ENCODE peak calls at places on chromosomes 4 and X, in seven cellular contexts. One of them, this sample, is unnamed.

GRCh38 chr4:173543266-173543665 is 13.2 kb upstream of the HAND2 start:
- DNase-seq in H9: no peak
- DNase-seq in neuronal stem cell: no peak
- DNase-seq in IMR-90: no peak
- DNase-seq in H1: no peak
- DNase-seq in trophoblast cell: no peak
- DNase-seq in mesenchymal stem cell: no peak
- DNase-seq in this sample: no peak

GRCh38 chr4:8766610-8767009 is 105.0 kb downstream of the HMX1 start:
- DNase-seq in trophoblast cell: no peak
- DNase-seq in IMR-90: no peak
- DNase-seq in mesenchymal stem cell: no peak
- DNase-seq in neuronal stem cell: no peak
- DNase-seq in H1: no peak
- DNase-seq in H9: no peak
- DNase-seq in this sample: no peak

GRCh38 chrX:68536884-68537283 is 38.0 kb downstream of the YIPF6 start:
- DNase-seq in H9: no peak
- DNase-seq in H1: no peak
- DNase-seq in neuronal stem cell: no peak
- DNase-seq in mesenchymal stem cell: no peak
- DNase-seq in trophoblast cell: no peak
- DNase-seq in IMR-90: no peak
- DNase-seq in this sample: no peak

GRCh38 chr4:128868758-128869157 is 59.3 kb downstream of the JADE1 start:
- DNase-seq in H9: no peak
- DNase-seq in IMR-90: no peak
- DNase-seq in neuronal stem cell: no peak
- DNase-seq in mesenchymal stem cell: no peak
- DNase-seq in trophoblast cell: no peak
- DNase-seq in H1: no peak
- DNase-seq in this sample: no peak

GRCh38 chr4:8852118-8852704 is 19.4 kb downstream of the HMX1 start:
- DNase-seq in H9: no peak
- DNase-seq in H1: no peak
- DNase-seq in neuronal stem cell: no peak
- DNase-seq in mesenchymal stem cell: no peak
- DNase-seq in IMR-90: no peak
- DNase-seq in trophoblast cell: no peak
- DNase-seq in this sample: no peak

GRCh38 chr4:26242451-26242850 is 78.4 kb upstream of the RBPJ start:
- DNase-seq in neuronal stem cell: no peak
- DNase-seq in mesenchymal stem cell: no peak
- DNase-seq in IMR-90: peak; percentile 40
- DNase-seq in H9: no peak
- DNase-seq in trophoblast cell: no peak
- DNase-seq in H1: no peak
- DNase-seq in this sample: no peak

GRCh38 chr4:673349-674091 is 556 bp downstream of the ATP5ME start:
- DNase-seq in mesenchymal stem cell: peak; percentile 36
- DNase-seq in H1: no peak
- DNase-seq in H9: no peak
- DNase-seq in IMR-90: no peak
- DNase-seq in trophoblast cell: peak; percentile 15
- DNase-seq in neuronal stem cell: no peak
- DNase-seq in this sample: no peak

GRCh38 chrX:65331371-65331770 is 203.2 kb downstream of the LAS1L start:
- DNase-seq in H9: no peak
- DNase-seq in mesenchymal stem cell: no peak
- DNase-seq in H1: no peak
- DNase-seq in IMR-90: no peak
- DNase-seq in neuronal stem cell: no peak
- DNase-seq in trophoblast cell: no peak
- DNase-seq in this sample: no peak

GRCh38 chr4:85475631-85476233 is 782 bp downstream of the ARHGAP24 start:
- DNase-seq in trophoblast cell: peak; percentile 52
- DNase-seq in H9: no peak
- DNase-seq in neuronal stem cell: peak; percentile 48
- DNase-seq in mesenchymal stem cell: peak; percentile 63
- DNase-seq in IMR-90: no peak
- DNase-seq in H1: no peak
- DNase-seq in this sample: no peak

GRCh38 chr4:132865458-132865857 is 283.6 kb upstream of the PCDH10 start:
- DNase-seq in IMR-90: no peak
- DNase-seq in neuronal stem cell: no peak
- DNase-seq in trophoblast cell: peak; percentile 36
- DNase-seq in H1: no peak
- DNase-seq in mesenchymal stem cell: no peak
- DNase-seq in H9: no peak
- DNase-seq in this sample: no peak

GRCh38 chr4:1211951-1212545 is 36.9 kb downstream of the CTBP1 start:
- DNase-seq in neuronal stem cell: no peak
- DNase-seq in IMR-90: no peak
- DNase-seq in mesenchymal stem cell: no peak
- DNase-seq in H9: no peak
- DNase-seq in trophoblast cell: no peak
- DNase-seq in H1: no peak
- DNase-seq in this sample: no peak

GRCh38 chrX:140764401-140764919 is 54.9 kb downstream of the LINC00632 start:
- DNase-seq in H1: peak; percentile 25
- DNase-seq in mesenchymal stem cell: peak; percentile 79
- DNase-seq in H9: peak; percentile 84
- DNase-seq in neuronal stem cell: no peak
- DNase-seq in IMR-90: peak; percentile 54
- DNase-seq in trophoblast cell: peak; percentile 11
- DNase-seq in this sample: peak; percentile 88

GRCh38 chrX:152817082-152817744 is 13.3 kb downstream of the CETN2 start:
- DNase-seq in IMR-90: peak; percentile 54
- DNase-seq in neuronal stem cell: no peak
- DNase-seq in H9: no peak
- DNase-seq in H1: no peak
- DNase-seq in trophoblast cell: peak; percentile 31
- DNase-seq in mesenchymal stem cell: peak; percentile 37
- DNase-seq in this sample: peak; percentile 24

GRCh38 chrX:47568656-47569295 is 7.8 kb downstream of the ARAF start:
- DNase-seq in trophoblast cell: no peak
- DNase-seq in H1: no peak
- DNase-seq in IMR-90: no peak
- DNase-seq in mesenchymal stem cell: no peak
- DNase-seq in H9: peak; percentile 50
- DNase-seq in neuronal stem cell: no peak
- DNase-seq in this sample: peak; percentile 67

GRCh38 chrX:68995780-68996551 is 167.1 kb downstream of the EFNB1 start:
- DNase-seq in IMR-90: peak; percentile 78
- DNase-seq in H1: no peak
- DNase-seq in mesenchymal stem cell: peak; percentile 12
- DNase-seq in neuronal stem cell: no peak
- DNase-seq in trophoblast cell: no peak
- DNase-seq in H9: peak; percentile 10
- DNase-seq in this sample: no peak

GRCh38 chrX:107448625-107449468 is 605 bp upstream of the FRMPD3 start:
- DNase-seq in trophoblast cell: no peak
- DNase-seq in H9: peak; percentile 81
- DNase-seq in H1: no peak
- DNase-seq in IMR-90: no peak
- DNase-seq in mesenchymal stem cell: no peak
- DNase-seq in neuronal stem cell: peak; percentile 27
- DNase-seq in this sample: peak; percentile 57

GRCh38 chr4:165493359-165493758 is 114.6 kb downstream of the CPE start:
- DNase-seq in IMR-90: peak; percentile 38
- DNase-seq in trophoblast cell: peak; percentile 69
- DNase-seq in neuronal stem cell: peak; percentile 67
- DNase-seq in H1: peak; percentile 74
- DNase-seq in mesenchymal stem cell: peak; percentile 71
- DNase-seq in H9: peak; percentile 91
- DNase-seq in this sample: peak; percentile 96

GRCh38 chr4:39731908-39732307 is 34.0 kb downstream of the UBE2K start:
- DNase-seq in neuronal stem cell: no peak
- DNase-seq in trophoblast cell: no peak
- DNase-seq in IMR-90: no peak
- DNase-seq in mesenchymal stem cell: no peak
- DNase-seq in H9: no peak
- DNase-seq in H1: no peak
- DNase-seq in this sample: no peak

GRCh38 chr4:11106190-11106589 is 322.5 kb downstream of the HS3ST1 start:
- DNase-seq in neuronal stem cell: no peak
- DNase-seq in H9: no peak
- DNase-seq in H1: no peak
- DNase-seq in trophoblast cell: peak; percentile 45
- DNase-seq in IMR-90: no peak
- DNase-seq in mesenchymal stem cell: peak; percentile 1
- DNase-seq in this sample: no peak

GRCh38 chrX:103329991-103330390 is at the start of gene TCEAL7:
- DNase-seq in IMR-90: peak; percentile 46
- DNase-seq in trophoblast cell: peak; percentile 40
- DNase-seq in H1: no peak
- DNase-seq in neuronal stem cell: no peak
- DNase-seq in H9: peak; percentile 59
- DNase-seq in mesenchymal stem cell: no peak
- DNase-seq in this sample: peak; percentile 67

DNA sequence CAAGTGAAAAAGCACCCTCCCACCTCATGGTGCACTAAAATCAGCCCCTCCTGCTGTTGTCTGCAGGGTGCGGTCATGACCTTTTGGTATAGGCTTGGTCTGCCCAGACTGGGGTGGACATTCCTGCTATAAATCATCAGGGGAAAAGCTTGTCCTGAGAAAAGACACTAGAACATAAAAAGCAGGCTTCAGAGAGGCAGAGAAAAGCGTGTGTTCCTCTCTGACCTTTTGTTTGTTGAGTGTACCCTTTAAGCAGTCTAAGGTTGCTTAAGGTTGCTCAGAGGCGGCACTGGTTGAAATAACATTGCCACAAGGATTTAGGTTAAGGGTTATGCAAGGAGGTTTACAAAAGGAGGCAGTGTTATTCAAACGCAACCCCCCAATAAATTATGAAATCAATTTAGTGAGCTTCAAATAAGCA is 43.5 kb downstream of the CCDC158 start:
- DNase-seq in mesenchymal stem cell: peak; percentile 20
- DNase-seq in trophoblast cell: no peak
- DNase-seq in H1: no peak
- DNase-seq in neuronal stem cell: peak; percentile 5
- DNase-seq in IMR-90: no peak
- DNase-seq in H9: no peak
- DNase-seq in this sample: no peak
- H4K8ac ChIP-seq in mesenchymal stem cell: no peak overlapping the region
- H4K8ac ChIP-seq in trophoblast cell: no peak overlapping the region
- H4K8ac ChIP-seq in H1: no peak overlapping the region
- H4K8ac ChIP-seq in neuronal stem cell: no peak overlapping the region
- H4K8ac ChIP-seq in IMR-90: no peak overlapping the region
- H4K8ac ChIP-seq in H9: no peak overlapping the region
- H4K8ac ChIP-seq in this sample: no peak overlapping the region

GRCh38 chr4:169309326-169309967 is 38.7 kb upstream of the SH3RF1 start:
- DNase-seq in trophoblast cell: no peak
- DNase-seq in IMR-90: no peak
- DNase-seq in H9: no peak
- DNase-seq in mesenchymal stem cell: no peak
- DNase-seq in neuronal stem cell: no peak
- DNase-seq in H1: no peak
- DNase-seq in this sample: no peak

GRCh38 chr4:169313732-169314131 is 43.0 kb upstream of the SH3RF1 start:
- DNase-seq in H9: no peak
- DNase-seq in IMR-90: no peak
- DNase-seq in H1: no peak
- DNase-seq in trophoblast cell: no peak
- DNase-seq in mesenchymal stem cell: no peak
- DNase-seq in neuronal stem cell: no peak
- DNase-seq in this sample: no peak

GRCh38 chr4:169312690-169313422 is 42.1 kb upstream of the SH3RF1 start:
- DNase-seq in H1: no peak
- DNase-seq in H9: no peak
- DNase-seq in trophoblast cell: no peak
- DNase-seq in IMR-90: no peak
- DNase-seq in mesenchymal stem cell: no peak
- DNase-seq in neuronal stem cell: no peak
- DNase-seq in this sample: no peak

GRCh38 chr4:169314906-169315305 is 44.1 kb upstream of the SH3RF1 start:
- DNase-seq in mesenchymal stem cell: peak; percentile 47
- DNase-seq in IMR-90: peak; percentile 70
- DNase-seq in H1: no peak
- DNase-seq in trophoblast cell: no peak
- DNase-seq in neuronal stem cell: no peak
- DNase-seq in H9: no peak
- DNase-seq in this sample: no peak

GRCh38 chr4:169311643-169312365 is 41.0 kb upstream of the SH3RF1 start:
- DNase-seq in mesenchymal stem cell: peak; percentile 56
- DNase-seq in neuronal stem cell: peak; percentile 17
- DNase-seq in H1: peak; percentile 25
- DNase-seq in trophoblast cell: peak; percentile 86
- DNase-seq in H9: peak; percentile 69
- DNase-seq in IMR-90: peak; percentile 59
- DNase-seq in this sample: peak; percentile 90
- H3K18ac ChIP-seq in mesenchymal stem cell: no peak overlapping the region
- H3K18ac ChIP-seq in neuronal stem cell: peak overlapping the region; percentile 7
- H3K18ac ChIP-seq in H1: no peak overlapping the region
- H3K18ac ChIP-seq in trophoblast cell: peak overlapping the region; percentile 35
- H3K18ac ChIP-seq in H9: peak overlapping the region; percentile 50
- H3K18ac ChIP-seq in IMR-90: peak overlapping the region; percentile 30
- H3K18ac ChIP-seq in this sample: peak overlapping the region; percentile 61

GRCh38 chr4:53997901-53998300 is 66.5 kb downstream of the CHIC2 start:
- DNase-seq in trophoblast cell: no peak
- DNase-seq in H1: no peak
- DNase-seq in neuronal stem cell: no peak
- DNase-seq in H9: no peak
- DNase-seq in mesenchymal stem cell: no peak
- DNase-seq in IMR-90: no peak
- DNase-seq in this sample: no peak
- H2AK5ac ChIP-seq in trophoblast cell: no peak overlapping the region
- H2AK5ac ChIP-seq in H1: no peak overlapping the region
- H2AK5ac ChIP-seq in neuronal stem cell: no peak overlapping the region
- H2AK5ac ChIP-seq in H9: no peak overlapping the region
- H2AK5ac ChIP-seq in mesenchymal stem cell: no peak overlapping the region
- H2AK5ac ChIP-seq in IMR-90: no peak overlapping the region
- H2AK5ac ChIP-seq in this sample: no peak overlapping the region

GRCh38 chrX:24268786-24269185 is 45.1 kb downstream of the SUPT20HL2 start:
- DNase-seq in trophoblast cell: no peak
- DNase-seq in IMR-90: no peak
- DNase-seq in H1: no peak
- DNase-seq in neuronal stem cell: no peak
- DNase-seq in mesenchymal stem cell: no peak
- DNase-seq in H9: no peak
- DNase-seq in this sample: no peak

GRCh38 chrX:24264383-24264782 is 49.5 kb downstream of the SUPT20HL2 start:
- DNase-seq in H1: no peak
- DNase-seq in IMR-90: peak; percentile 13
- DNase-seq in neuronal stem cell: no peak
- DNase-seq in mesenchymal stem cell: peak; percentile 22
- DNase-seq in H9: no peak
- DNase-seq in trophoblast cell: no peak
- DNase-seq in this sample: no peak

GRCh38 chrX:24262309-24262708 is 51.6 kb downstream of the SUPT20HL2 start:
- DNase-seq in mesenchymal stem cell: no peak
- DNase-seq in trophoblast cell: no peak
- DNase-seq in neuronal stem cell: no peak
- DNase-seq in H1: no peak
- DNase-seq in IMR-90: no peak
- DNase-seq in H9: no peak
- DNase-seq in this sample: no peak

GRCh38 chrX:24271262-24271661 is 42.6 kb downstream of the SUPT20HL2 start:
- DNase-seq in neuronal stem cell: no peak
- DNase-seq in H1: no peak
- DNase-seq in trophoblast cell: no peak
- DNase-seq in mesenchymal stem cell: no peak
- DNase-seq in H9: no peak
- DNase-seq in IMR-90: no peak
- DNase-seq in this sample: no peak

GRCh38 chrX:24266996-24267395 is 46.9 kb downstream of the SUPT20HL2 start:
- DNase-seq in IMR-90: peak; percentile 44
- DNase-seq in H9: no peak
- DNase-seq in trophoblast cell: no peak
- DNase-seq in neuronal stem cell: no peak
- DNase-seq in mesenchymal stem cell: no peak
- DNase-seq in H1: no peak
- DNase-seq in this sample: no peak
- H4K8ac ChIP-seq in IMR-90: no peak overlapping the region
- H4K8ac ChIP-seq in H9: no peak overlapping the region
- H4K8ac ChIP-seq in trophoblast cell: no peak overlapping the region
- H4K8ac ChIP-seq in neuronal stem cell: no peak overlapping the region
- H4K8ac ChIP-seq in mesenchymal stem cell: no peak overlapping the region
- H4K8ac ChIP-seq in H1: no peak overlapping the region
- H4K8ac ChIP-seq in this sample: no peak overlapping the region

This sample was measured in mesendoderm.